ENCODE peak calls at places on chromosomes 2 and 18, in five cellular contexts. L, D, V, H and R are unnamed samples.

GRCh38 chr2:134716716-134717585 is 1.8 kb downstream of the TMEM163 start:
- DNase-seq in L (no peak), H (no peak), D (no peak), V (no peak), R (no peak)

GRCh38 chr2:45845058-45845457 is 193.6 kb downstream of the PRKCE start:
- DNase-seq in V (no peak), H (no peak), D (no peak), L (peak), R (peak)

GRCh38 chr2:95174031-95174430 is 8.4 kb downstream of the ZNF2 start:
- DNase-seq in V (no peak), H (no peak), L (no peak), D (no peak), R (no peak)

GRCh38 chr2:162732946-162733698 is 105.4 kb downstream of the KCNH7 start:
- DNase-seq in H (no peak), D (no peak), V (no peak), L (no peak), R (peak)

GRCh38 chr2:176172007-176172747 is 15.1 kb downstream of the HOXD3 start:
- DNase-seq in L (no peak), V (no peak), D (no peak), H (no peak), R (no peak)

GRCh38 chr18:3444954-3445353 is 5.0 kb upstream of the TGIF1 start:
- DNase-seq in V (no peak), L (no peak), D (no peak), H (no peak), R (no peak)

GRCh38 chr2:39437522-39438296 is 624 bp upstream of the MAP4K3 start:
- DNase-seq in V (no peak), H (peak), L (no peak), D (no peak), R (peak)

GRCh38 chr2:174522553-174522952 is 35.7 kb upstream of the GPR155 start:
- DNase-seq in L (peak), H (peak), V (no peak), D (no peak), R (peak)

GRCh38 chr18:13461488-13461887 is 242.9 kb downstream of the LDLRAD4 start:
- DNase-seq in H (no peak), D (no peak), V (no peak), L (peak), R (no peak)

GRCh38 chr2:46163031-46163430 is 134.2 kb upstream of the EPAS1 start:
- DNase-seq in H (no peak), D (no peak), V (no peak), L (peak), R (no peak)

GRCh38 chr2:33475381-33476099 is 909 bp upstream of the RASGRP3 start:
- DNase-seq in H (peak), D (no peak), V (peak), L (peak), R (peak)

GRCh38 chr2:205775091-205775876 is 93.0 kb downstream of the NRP2 start:
- DNase-seq in L (no peak), D (peak), H (no peak), V (no peak), R (peak)

GRCh38 chr2:188439986-188440385 is 148.3 kb downstream of the GULP1 start:
- DNase-seq in L (no peak), V (no peak), H (no peak), D (no peak), R (no peak)

GRCh38 chr2:190858817-190859216 is 21.8 kb upstream of the GLS start:
- DNase-seq in L (no peak), D (no peak), V (no peak), H (peak), R (no peak)

GRCh38 chr2:212863185-212863588 is 288.2 kb downstream of the IKZF2 start:
- DNase-seq in L (peak), H (peak), D (no peak), V (peak), R (peak)

DNA sequence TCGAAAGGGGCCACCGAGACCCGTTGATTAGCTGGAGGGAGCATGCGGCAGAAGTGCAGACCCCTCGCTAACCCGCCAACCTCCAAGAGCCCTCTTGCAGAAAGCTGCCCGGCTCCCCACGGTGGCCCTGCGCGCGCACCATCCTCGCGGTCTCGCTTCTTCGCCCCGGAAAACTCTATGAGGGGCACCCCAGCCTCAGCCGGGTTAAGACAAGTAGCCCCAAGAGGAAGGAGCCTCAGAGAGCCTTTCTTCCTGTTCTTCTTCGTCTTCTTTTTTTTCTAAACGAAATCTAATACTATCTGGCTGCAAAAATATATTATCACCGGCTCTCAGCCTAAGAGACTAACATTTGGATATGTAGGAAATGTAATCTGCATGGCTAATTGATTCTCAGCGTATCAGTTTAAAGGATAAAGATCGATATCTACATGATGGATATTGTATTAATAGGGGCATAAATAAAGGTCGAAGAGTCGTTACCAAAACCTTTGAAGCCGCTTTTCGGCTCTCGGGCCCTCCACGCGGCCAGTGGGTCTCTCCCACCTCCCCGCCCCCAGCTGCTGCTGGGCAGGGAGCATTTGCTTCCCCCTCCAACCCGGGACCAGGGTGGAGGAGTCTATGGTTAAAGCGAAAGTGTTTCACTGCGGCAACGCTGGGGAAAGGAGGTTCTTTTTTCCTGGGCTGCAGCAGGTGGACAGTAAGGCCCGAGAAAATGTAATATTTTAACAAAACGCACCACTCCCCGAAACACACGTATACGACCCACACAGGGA is 6.1 kb upstream of the PAX3 start:
- DNase-seq in D (no peak), V (no peak), H (no peak), L (peak), R (no peak)
- H3K4me3 ChIP-seq in D (no peak), V (no peak), H (peak), L (peak), R (peak)

GRCh38 chr18:28007841-28008240 is 169.1 kb downstream of the CDH2 start:
- DNase-seq in L (no peak), H (peak), V (no peak), D (no peak), R (no peak)

GRCh38 chr18:28015671-28016070 is 161.3 kb downstream of the CDH2 start:
- DNase-seq in V (no peak), H (no peak), L (no peak), D (no peak), R (no peak)

GRCh38 chr18:28009589-28009988 is 167.3 kb downstream of the CDH2 start:
- DNase-seq in H (no peak), V (no peak), D (no peak), L (no peak), R (no peak)

GRCh38 chr18:28018361-28018760 is 158.6 kb downstream of the CDH2 start:
- DNase-seq in D (no peak), V (no peak), H (no peak), L (no peak), R (no peak)

DNA sequence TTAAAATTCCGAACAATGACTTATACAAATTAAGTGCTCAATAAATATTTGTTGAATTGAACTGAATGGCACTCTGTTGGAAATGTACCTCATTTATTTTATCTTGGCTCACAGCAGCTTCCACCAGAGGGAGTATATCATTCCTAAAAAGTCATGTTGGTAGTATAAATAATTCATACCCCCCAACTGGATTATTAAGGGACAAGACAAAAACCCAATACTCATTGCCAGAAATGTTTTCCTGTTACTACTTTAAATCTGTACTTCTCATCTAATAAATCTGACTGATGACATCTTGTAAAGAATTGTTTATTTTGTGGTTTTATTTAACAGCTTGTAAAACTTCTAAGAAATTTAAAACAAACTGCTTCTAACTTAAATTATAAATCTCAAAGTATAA is 163.9 kb downstream of the CDH2 start:
- DNase-seq in H (peak), V (no peak), D (no peak), L (no peak), R (no peak)
- TF ChIP-seq CTCF in H (peak), V (peak), D (peak), L (no peak), R (no peak)

GRCh38 chr18:5543036-5543671 is 643 bp downstream of the EPB41L3 start:
- DNase-seq in D (no peak), H (peak), L (no peak), V (peak), R (no peak)
- H3K4me3 ChIP-seq in D (no peak), H (peak), L (no peak), V (peak), R (no peak)

GRCh38 chr2:70795164-70795995 is 4.9 kb upstream of the FIGLA start:
- DNase-seq in L (no peak), D (no peak), H (no peak), V (no peak), R (no peak)

GRCh38 chr2:70799706-70800105 is 9.3 kb upstream of the FIGLA start:
- DNase-seq in H (no peak), V (no peak), L (no peak), D (no peak), R (no peak)

GRCh38 chr2:70793450-70793849 is 3.0 kb upstream of the FIGLA start:
- DNase-seq in L (peak), H (no peak), V (no peak), D (no peak), R (no peak)

GRCh38 chr2:70797502-70797901 is 7.1 kb upstream of the FIGLA start:
- DNase-seq in H (no peak), V (no peak), L (no peak), D (no peak), R (no peak)

DNA sequence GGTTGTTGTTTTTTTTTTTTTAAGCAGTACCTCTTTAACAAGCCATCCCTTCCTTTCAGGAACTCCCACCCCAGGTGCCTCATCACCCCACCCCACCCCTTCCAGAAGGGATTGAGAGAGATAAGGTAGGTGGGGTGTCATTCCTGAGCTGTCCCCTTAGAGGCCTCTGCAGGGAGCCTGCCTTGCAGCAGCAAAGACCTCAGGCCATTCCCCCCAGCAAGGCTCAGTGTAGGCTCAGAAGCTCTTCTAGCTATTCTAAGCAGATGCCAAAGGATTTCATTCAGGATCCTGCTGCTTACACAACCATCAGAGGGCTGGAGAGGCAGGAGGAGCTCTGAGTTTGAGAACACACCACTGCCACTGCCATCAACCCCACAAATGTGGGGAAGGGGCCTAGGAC is 5.8 kb upstream of the FIGLA start:
- DNase-seq in H (no peak), V (no peak), D (no peak), L (no peak), R (no peak)
- TF ChIP-seq CTCF in H (no peak), V (no peak), D (no peak), L (no peak), R (no peak)

DNA sequence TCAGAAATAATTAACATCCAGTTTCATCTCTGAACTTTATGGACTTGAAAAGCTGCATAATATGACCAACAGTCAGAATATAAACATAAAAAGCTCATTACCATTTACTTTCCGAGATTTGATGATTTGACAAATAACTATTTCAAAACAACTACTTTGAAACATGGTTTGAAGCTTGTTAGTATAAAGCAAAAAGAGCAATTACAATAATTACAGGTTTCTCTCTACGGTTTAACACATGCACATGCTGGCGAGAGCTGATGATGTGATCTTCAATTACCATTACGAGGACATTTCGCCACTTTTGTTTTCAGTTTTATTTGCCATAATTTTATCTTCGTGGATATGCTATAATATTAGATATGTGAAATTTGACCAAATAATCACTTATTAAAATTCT is 270.2 kb downstream of the TCF4 start:
- DNase-seq in H (peak), D (no peak), L (no peak), V (no peak), R (peak)
- H3K4me3 ChIP-seq in H (peak), D (no peak), L (no peak), V (no peak), R (peak)

GRCh38 chr2:240400319-240401161 is 34.9 kb upstream of the GPC1 start:
- DNase-seq in L (no peak), V (no peak), H (no peak), D (peak), R (no peak)

GRCh38 chr2:240399419-240400318 is 35.8 kb upstream of the GPC1 start:
- DNase-seq in L (no peak), V (no peak), D (no peak), H (no peak), R (no peak)

GRCh38 chr2:240402566-240403295 is 32.7 kb upstream of the GPC1 start:
- DNase-seq in H (no peak), L (no peak), V (no peak), D (peak), R (no peak)

GRCh38 chr2:240401781-240402551 is 33.5 kb upstream of the GPC1 start:
- DNase-seq in H (no peak), V (no peak), L (no peak), D (no peak), R (no peak)

GRCh38 chr2:240401308-240401707 is 34.2 kb upstream of the GPC1 start:
- DNase-seq in V (no peak), L (no peak), H (no peak), D (no peak), R (no peak)
- TF ChIP-seq CTCF in V (no peak), L (no peak), H (no peak), D (no peak), R (no peak)

GRCh38 chr2:109142416-109143210 is 13.6 kb downstream of the SH3RF3 start:
- DNase-seq in H (no peak), D (no peak), L (no peak), V (no peak), R (no peak)
- H3K4me3 ChIP-seq in H (no peak), D (no peak), L (no peak), V (no peak), R (no peak)

GRCh38 chr2:177600917-177601316 is 208.3 kb downstream of the AGPS start:
- DNase-seq in L (no peak), D (no peak), V (no peak), H (no peak), R (no peak)

GRCh38 chr2:177598321-177598922 is 205.8 kb downstream of the AGPS start:
- DNase-seq in V (no peak), L (no peak), H (peak), D (no peak), R (no peak)

GRCh38 chr2:177599956-177600355 is 207.4 kb downstream of the AGPS start:
- DNase-seq in L (no peak), V (no peak), H (no peak), D (no peak), R (no peak)

GRCh38 chr2:177597759-177598158 is 205.2 kb downstream of the AGPS start:
- DNase-seq in D (no peak), V (no peak), L (no peak), H (peak), R (no peak)

DNA sequence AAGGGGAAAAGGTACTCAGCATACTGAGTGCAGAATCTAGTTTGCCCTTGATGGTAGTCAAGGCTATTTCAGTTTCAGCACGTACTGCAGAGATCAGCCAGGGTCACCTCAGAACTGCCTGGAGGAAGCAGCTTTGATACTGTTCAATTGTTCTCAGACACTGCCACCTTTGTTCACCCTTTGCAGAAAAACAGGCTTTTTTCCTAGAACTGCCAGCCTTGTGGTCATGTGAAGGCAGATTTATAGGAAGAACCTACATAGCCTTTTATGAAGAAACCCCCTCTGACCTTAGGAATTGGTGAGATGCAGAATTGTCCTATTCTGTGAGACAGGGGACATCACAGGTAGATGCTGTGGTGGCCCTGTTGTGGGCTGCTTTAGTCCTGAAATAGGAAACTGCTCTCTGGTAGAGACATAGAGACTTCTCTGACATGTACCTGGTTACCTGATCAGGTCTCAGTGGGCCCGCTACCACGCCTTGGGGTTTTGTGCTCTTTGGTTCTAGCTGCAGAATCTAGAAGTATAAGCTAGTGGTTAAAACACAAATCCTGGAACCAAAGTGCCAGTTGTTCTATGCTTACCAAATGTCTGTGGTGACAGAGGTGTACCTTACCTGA is 206.6 kb downstream of the AGPS start:
- DNase-seq in L (no peak), D (no peak), V (no peak), H (no peak), R (no peak)
- TF ChIP-seq CTCF in L (no peak), D (no peak), V (no peak), H (no peak), R (no peak)

GRCh38 chr18:21662591-21662990 is 42.0 kb downstream of the ABHD3 start:
- DNase-seq in L (no peak), V (no peak), D (no peak), H (no peak), R (no peak)
- H3K4me3 ChIP-seq in L (no peak), V (no peak), D (no peak), H (no peak), R (no peak)

DNA sequence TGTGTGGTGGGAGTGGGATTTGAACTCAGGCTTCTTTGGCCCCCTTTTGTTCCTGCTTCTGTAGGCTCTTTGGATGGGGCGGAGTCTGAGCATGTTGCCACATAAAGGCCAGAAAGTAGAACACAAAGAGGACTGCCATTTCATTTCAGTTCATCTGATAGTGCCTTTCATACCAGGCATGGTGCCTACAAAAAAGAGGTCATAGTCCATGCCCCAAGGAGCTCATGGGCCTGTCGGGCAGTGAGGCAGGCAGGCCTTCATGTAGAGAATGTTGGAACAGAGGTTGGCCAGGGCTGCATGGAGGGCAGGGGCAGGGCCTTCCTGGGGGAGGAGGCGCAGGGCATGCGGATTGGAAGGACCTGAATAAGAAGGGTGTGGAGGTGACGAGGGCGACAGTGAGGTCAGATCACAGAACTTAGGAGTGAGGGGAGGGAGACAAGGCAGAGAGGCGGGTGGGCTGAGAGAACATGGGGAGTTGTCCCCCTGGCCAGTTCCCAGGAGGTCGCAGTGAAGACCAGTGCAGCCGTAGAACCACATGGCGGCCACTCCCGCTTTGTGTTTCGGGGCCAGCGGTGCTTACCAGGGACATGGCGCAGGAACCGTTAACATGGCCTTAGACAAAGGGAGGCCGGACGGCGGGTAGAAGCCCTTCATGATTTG is 49.1 kb downstream of the ITGB1BP1 start:
- DNase-seq in L (no peak), V (no peak), H (no peak), D (no peak), R (no peak)
- TF ChIP-seq CTCF in L (no peak), V (no peak), H (no peak), D (no peak), R (no peak)